ENCODE peak calls at places on chromosomes 11 and 22, in five cellular contexts. M is IMR-90, Y is HepG2, J is H1, K is K562. O is an unnamed sample.

GRCh38 chr11:68021167-68021787 is 9.2 kb upstream of the NDUFS8 start:
- DNase-seq in M (no peak), Y (no peak), J (no peak), K (no peak), O (no peak)

GRCh38 chr22:26949193-26949592 is 291.8 kb downstream of the MIAT start:
- DNase-seq in M (peak), Y (no peak), J (no peak), K (no peak), O (no peak)

GRCh38 chr22:33274941-33275443 is 216.8 kb upstream of the SYN3 start:
- DNase-seq in M (no peak), Y (no peak), J (no peak), K (no peak), O (no peak)

GRCh38 chr11:9210922-9211320 is 54.2 kb downstream of the DENND5A start:
- DNase-seq in M (peak), Y (no peak), J (no peak), K (no peak), O (no peak)

GRCh38 chr22:30420401-30421178 is 5.0 kb upstream of the MTFP1 start:
- DNase-seq in M (peak), Y (no peak), J (no peak), K (no peak), O (no peak)

GRCh38 chr11:126132319-126132718 is 69.7 kb upstream of the CDON start:
- DNase-seq in M (no peak), Y (no peak), J (no peak), K (no peak), O (peak)

GRCh38 chr11:48034926-48035876 is 54.8 kb downstream of the PTPRJ start:
- DNase-seq in M (no peak), Y (no peak), J (no peak), K (no peak), O (no peak)

GRCh38 chr11:17979770-17980371 is 33.0 kb downstream of the SERGEF start:
- DNase-seq in M (peak), Y (peak), J (peak), K (peak), O (peak)

GRCh38 chr11:5289696-5290095 is 12.1 kb downstream of the OR51B4 start:
- DNase-seq in M (peak), Y (no peak), J (no peak), K (no peak), O (no peak)

GRCh38 chr22:19848298-19849224 is 6.1 kb downstream of the GNB1L start:
- DNase-seq in M (no peak), Y (no peak), J (no peak), K (peak), O (peak)
- TF ChIP-seq MAFK in M (no peak), Y (no peak), J (no peak), K (peak), O (no peak)

GRCh38 chr11:64039012-64039665 is 3.4 kb downstream of the FLRT1 start:
- DNase-seq in M (no peak), Y (no peak), J (no peak), K (no peak), O (no peak)

GRCh38 chr11:64042301-64042700 is 6.6 kb downstream of the FLRT1 start:
- DNase-seq in M (no peak), Y (peak), J (no peak), K (peak), O (no peak)

GRCh38 chr11:64041846-64042245 is 6.1 kb downstream of the FLRT1 start:
- DNase-seq in M (no peak), Y (no peak), J (no peak), K (no peak), O (no peak)

GRCh38 chr11:64038500-64038899 is 2.8 kb downstream of the FLRT1 start:
- DNase-seq in M (no peak), Y (no peak), J (no peak), K (no peak), O (no peak)

GRCh38 chr11:64040684-64041267 is 5.0 kb downstream of the FLRT1 start:
- DNase-seq in M (no peak), Y (peak), J (peak), K (peak), O (peak)
- TF ChIP-seq MAFK in M (no peak), Y (no peak), J (no peak), K (no peak), O (no peak)

GRCh38 chr11:127651175-127651887 is 650.8 kb upstream of the KIRREL3 start:
- DNase-seq in M (peak), Y (no peak), J (no peak), K (no peak), O (no peak)
- TF ChIP-seq MAFK in M (no peak), Y (no peak), J (no peak), K (no peak), O (no peak)

GRCh38 chr22:46511391-46512370 is 25.7 kb downstream of the CELSR1 start:
- DNase-seq in M (no peak), Y (no peak), J (no peak), K (no peak), O (no peak)

GRCh38 chr22:46504586-46504985 is 32.8 kb downstream of the CELSR1 start:
- DNase-seq in M (no peak), Y (no peak), J (no peak), K (no peak), O (no peak)

GRCh38 chr22:46507451-46508390 is 29.7 kb downstream of the CELSR1 start:
- DNase-seq in M (no peak), Y (no peak), J (no peak), K (no peak), O (no peak)

GRCh38 chr22:46509416-46510089 is 27.9 kb downstream of the CELSR1 start:
- DNase-seq in M (no peak), Y (no peak), J (no peak), K (no peak), O (no peak)

DNA sequence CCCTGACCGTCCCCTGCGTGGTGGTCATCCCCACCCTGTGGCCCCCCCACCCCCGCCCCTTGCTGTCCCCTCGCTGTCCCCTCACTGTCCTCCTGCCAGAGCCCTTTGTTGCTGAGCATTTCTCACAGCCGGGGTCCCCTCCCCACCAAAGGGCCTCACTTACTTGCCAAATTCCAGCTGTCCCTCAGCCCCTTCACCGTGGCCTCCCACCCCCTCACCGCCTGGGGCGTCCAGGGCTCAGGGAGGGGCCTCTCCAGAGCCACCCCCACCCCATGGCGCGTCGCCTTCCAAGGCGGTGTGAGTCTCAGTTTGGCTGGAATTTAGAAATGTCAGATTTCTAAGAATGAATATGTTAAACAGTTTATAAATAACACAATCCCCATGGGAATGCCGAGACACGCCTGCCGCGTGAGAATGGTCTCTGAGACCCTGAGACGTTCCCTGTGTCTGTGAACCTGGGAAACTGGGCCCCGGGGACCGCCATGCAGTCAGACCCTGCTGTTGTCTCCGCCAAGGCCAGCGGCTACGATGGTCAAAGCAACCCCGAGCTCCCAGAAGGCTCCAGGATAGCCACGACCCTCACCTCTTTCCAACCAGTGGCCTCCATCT is 28.9 kb downstream of the CELSR1 start:
- DNase-seq in M (no peak), Y (no peak), J (no peak), K (no peak), O (no peak)
- TF ChIP-seq MAFK in M (no peak), Y (no peak), J (no peak), K (no peak), O (no peak)

GRCh38 chr22:44525872-44526271 is 27.8 kb upstream of the RTL6 start:
- DNase-seq in M (peak), Y (no peak), J (no peak), K (no peak), O (no peak)

GRCh38 chr22:44526431-44527115 is 28.5 kb upstream of the RTL6 start:
- DNase-seq in M (no peak), Y (no peak), J (peak), K (no peak), O (no peak)

GRCh38 chr22:44522526-44523170 is 24.6 kb upstream of the RTL6 start:
- DNase-seq in M (no peak), Y (no peak), J (peak), K (no peak), O (no peak)

GRCh38 chr22:44524806-44525205 is 26.8 kb upstream of the RTL6 start:
- DNase-seq in M (no peak), Y (no peak), J (no peak), K (no peak), O (no peak)

DNA sequence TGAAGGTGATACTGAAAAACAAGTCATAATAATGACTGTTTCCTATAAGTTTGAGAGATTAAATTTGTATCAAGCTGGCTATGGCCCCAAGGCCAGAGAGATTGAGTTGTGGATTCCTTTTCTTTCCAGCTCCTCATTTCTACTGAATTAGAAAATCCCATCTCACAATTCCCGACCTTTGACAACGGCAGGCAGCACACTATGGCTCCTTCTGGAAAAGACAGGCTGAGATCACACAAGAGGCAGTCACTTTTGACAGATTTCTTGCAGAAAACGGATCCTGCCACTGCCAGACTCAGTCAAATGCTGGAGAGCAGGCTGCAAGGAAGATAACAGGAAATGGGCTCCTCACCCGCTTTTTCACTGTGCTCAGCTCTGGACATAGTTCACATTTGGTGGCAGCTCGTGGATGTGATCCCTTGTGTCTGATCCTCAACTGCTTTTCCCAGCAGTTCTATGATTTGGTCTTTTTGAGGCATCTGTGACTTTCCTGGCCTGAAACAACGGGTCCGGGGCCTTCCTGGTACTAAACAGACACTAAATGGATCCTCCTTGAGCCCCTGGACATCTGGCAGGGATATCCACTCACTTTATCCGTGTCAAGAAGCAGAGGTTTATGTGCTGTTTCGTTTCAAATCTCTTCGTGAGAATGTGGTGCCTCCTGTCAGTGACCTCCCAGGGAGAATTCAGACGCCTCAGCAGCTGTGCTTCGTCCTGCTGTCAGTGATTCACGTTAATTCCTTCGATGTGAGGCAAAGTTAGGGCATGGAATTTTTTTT is 26.1 kb upstream of the RTL6 start:
- DNase-seq in M (peak), Y (no peak), J (peak), K (no peak), O (no peak)
- TF ChIP-seq MAFK in M (no peak), Y (no peak), J (no peak), K (no peak), O (no peak)